ENCODE peak calls at places on chromosomes 13 and 19, in seven cellular contexts. H is A549, V is GM12878, Q is ovary, T is tibial nerve, G is H1, S is HepG2. D is an unnamed sample.

GRCh38 chr13:98785968-98786367 is 33.5 kb upstream of the SLC15A1 start:
- DNase-seq in H (no peak), V (no peak), Q (no peak), T (no peak), G (no peak), S (no peak), D (no peak)

GRCh38 chr13:85283408-85283807 is 515.8 kb downstream of the SLITRK6 start:
- DNase-seq in H (no peak), V (no peak), Q (no peak), T (no peak), G (no peak), S (no peak), D (no peak)

GRCh38 chr19:44757057-44757734 is 8.7 kb downstream of the BCL3 start:
- DNase-seq in H (no peak), V (no peak), Q (peak), T (peak), G (peak), S (no peak), D (no peak)

GRCh38 chr19:5338661-5339469 is 1.7 kb downstream of the PTPRS start:
- DNase-seq in H (no peak), V (no peak), Q (no peak), T (no peak), G (no peak), S (no peak), D (no peak)

GRCh38 chr13:46229251-46229650 is 17.5 kb downstream of the LRRC63 start:
- DNase-seq in H (no peak), V (no peak), Q (no peak), T (no peak), G (no peak), S (no peak), D (no peak)

GRCh38 chr13:78160793-78161192 is 242.2 kb upstream of the EDNRB start:
- DNase-seq in H (no peak), V (no peak), Q (no peak), T (no peak), G (no peak), S (no peak), D (no peak)

GRCh38 chr13:28313579-28313978 is 175.2 kb downstream of the PAN3 start:
- DNase-seq in H (no peak), V (no peak), Q (no peak), T (no peak), G (no peak), S (no peak), D (no peak)

GRCh38 chr13:94978516-94978915 is 266.2 kb upstream of the SOX21 start:
- DNase-seq in H (no peak), V (no peak), Q (no peak), T (no peak), G (no peak), S (no peak), D (no peak)

GRCh38 chr19:13827656-13828055 is 32.4 kb downstream of the ZSWIM4 start:
- DNase-seq in H (no peak), V (no peak), Q (no peak), T (no peak), G (no peak), S (no peak), D (no peak)

GRCh38 chr19:28882818-28883217 is 330.1 kb downstream of the UQCRFS1 start:
- DNase-seq in H (no peak), V (no peak), Q (no peak), T (no peak), G (no peak), S (no peak), D (no peak)

GRCh38 chr19:16928916-16929315 is 40.1 kb downstream of the F2RL3 start:
- DNase-seq in H (no peak), V (no peak), Q (no peak), T (no peak), G (no peak), S (no peak), D (no peak)

GRCh38 chr13:100954430-100955361 is 280.1 kb upstream of the TMTC4 start:
- DNase-seq in H (no peak), V (no peak), Q (no peak), T (no peak), G (no peak), S (no peak), D (no peak)

GRCh38 chr19:2613507-2614295 is 88.8 kb downstream of the GNG7 start:
- DNase-seq in H (no peak), V (no peak), Q (no peak), T (no peak), G (peak), S (no peak), D (no peak)

GRCh38 chr13:94198666-94199065 is 280.8 kb downstream of the DCT start:
- DNase-seq in H (no peak), V (no peak), Q (no peak), T (no peak), G (no peak), S (no peak), D (no peak)

GRCh38 chr19:4908311-4908710 is 990 bp upstream of the UHRF1 start:
- DNase-seq in H (no peak), V (no peak), Q (no peak), T (no peak), G (no peak), S (peak), D (no peak)

GRCh38 chr13:102903659-102904407 is 58.0 kb downstream of the ERCC5 start:
- DNase-seq in H (peak), V (no peak), Q (no peak), T (no peak), G (no peak), S (no peak), D (no peak)

GRCh38 chr13:21075303-21076264 is 14.2 kb upstream of the LATS2 start:
- DNase-seq in H (no peak), V (no peak), Q (peak), T (peak), G (peak), S (no peak), D (no peak)

GRCh38 chr19:39168258-39169142 is 28.3 kb upstream of the NCCRP1 start:
- DNase-seq in H (no peak), V (no peak), Q (no peak), T (no peak), G (no peak), S (no peak), D (no peak)

GRCh38 chr19:55247621-55248099 is 11.2 kb downstream of the PPP6R1 start:
- DNase-seq in H (peak), V (no peak), Q (no peak), T (no peak), G (no peak), S (no peak), D (no peak)

GRCh38 chr19:47215581-47215980 is 15.4 kb downstream of the BBC3 start:
- DNase-seq in H (no peak), V (no peak), Q (no peak), T (no peak), G (no peak), S (no peak), D (no peak)

GRCh38 chr19:47210689-47211316 is 20.2 kb downstream of the BBC3 start:
- DNase-seq in H (peak), V (no peak), Q (peak), T (peak), G (peak), S (peak), D (peak)

GRCh38 chr19:47209323-47210179 is 21.4 kb downstream of the BBC3 start:
- DNase-seq in H (no peak), V (no peak), Q (no peak), T (no peak), G (no peak), S (no peak), D (no peak)

GRCh38 chr19:47210180-47210490 is 20.9 kb downstream of the BBC3 start:
- DNase-seq in H (no peak), V (no peak), Q (no peak), T (no peak), G (no peak), S (no peak), D (no peak)
- H3K27ac ChIP-seq in H (peak), V (no peak), Q (no peak), T (peak), G (peak), S (peak), D (peak)

GRCh38 chr13:48973845-48974431 is 1.8 kb upstream of the FNDC3A start:
- DNase-seq in H (no peak), V (no peak), Q (no peak), T (no peak), G (no peak), S (no peak), D (no peak)

GRCh38 chr13:48976677-48977625 is 1.2 kb downstream of the FNDC3A start:
- DNase-seq in H (no peak), V (no peak), Q (no peak), T (peak), G (no peak), S (peak), D (no peak)

GRCh38 chr13:48975926-48976676 is 389 bp downstream of the FNDC3A start:
- DNase-seq in H (peak), V (no peak), Q (peak), T (peak), G (peak), S (peak), D (peak)

GRCh38 chr13:48977973-48978372 is 2.3 kb downstream of the FNDC3A start:
- DNase-seq in H (no peak), V (no peak), Q (no peak), T (no peak), G (no peak), S (no peak), D (no peak)

GRCh38 chr13:48975101-48975925 is at the start of gene FNDC3A:
- DNase-seq in H (peak), V (no peak), Q (peak), T (peak), G (peak), S (peak), D (peak)
- TF ChIP-seq POLR2A in H (no peak), V (no peak), Q (no peak), T (peak), G (peak), S (peak), D (peak)

GRCh38 chr13:105863300-105863699 is 672.2 kb downstream of the EFNB2 start:
- DNase-seq in H (no peak), V (no peak), Q (no peak), T (no peak), G (no peak), S (no peak), D (no peak)
- TF ChIP-seq EP300 in H (no peak), V (no peak), Q (no peak), T (no peak), G (no peak), S (no peak), D (no peak)

GRCh38 chr19:35040826-35041547 is 534 bp upstream of the HPN start:
- DNase-seq in H (no peak), V (no peak), Q (peak), T (peak), G (peak), S (peak), D (peak)
- H3K27ac ChIP-seq in H (no peak), V (no peak), Q (peak), T (peak), G (peak), S (peak), D (peak)

D was measured in esophagus muscularis mucosa.